ENCODE peak calls at places on chromosomes 12 and 14, in seven cellular contexts. One of them, this sample, is unnamed.

GRCh38 chr12:26271889-26272492 is 76.6 kb downstream of the SSPN start:
- DNase-seq in stimulated activated CD4-positive, alpha-beta T cell treated with anti-CD3 and anti-CD28 coated beads, Interleukin-2, amount 100 ng/mL, for 48 hours: no peak
- DNase-seq in neural crest cell: no peak
- DNase-seq in HepG2: no peak
- DNase-seq in H9: no peak
- DNase-seq in GOT3: no peak
- DNase-seq in non-pigmented ciliary epithelial cell: peak; percentile 95
- DNase-seq in this sample: peak; percentile 82

GRCh38 chr12:2231011-2231595 is 178.3 kb downstream of the CACNA1C start:
- DNase-seq in stimulated activated CD4-positive, alpha-beta T cell treated with anti-CD3 and anti-CD28 coated beads, Interleukin-2, amount 100 ng/mL, for 48 hours: no peak
- DNase-seq in neural crest cell: no peak
- DNase-seq in HepG2: no peak
- DNase-seq in H9: no peak
- DNase-seq in GOT3: no peak
- DNase-seq in non-pigmented ciliary epithelial cell: no peak
- DNase-seq in this sample: no peak

GRCh38 chr14:64337901-64338615 is 43.9 kb upstream of the ESR2 start:
- DNase-seq in stimulated activated CD4-positive, alpha-beta T cell treated with anti-CD3 and anti-CD28 coated beads, Interleukin-2, amount 100 ng/mL, for 48 hours: peak; percentile 63
- DNase-seq in neural crest cell: peak; percentile 48
- DNase-seq in HepG2: peak; percentile 47
- DNase-seq in H9: peak; percentile 68
- DNase-seq in GOT3: peak; percentile 1
- DNase-seq in non-pigmented ciliary epithelial cell: no peak
- DNase-seq in this sample: peak; percentile 88

GRCh38 chr12:2113501-2113912 is 60.7 kb downstream of the CACNA1C start:
- DNase-seq in stimulated activated CD4-positive, alpha-beta T cell treated with anti-CD3 and anti-CD28 coated beads, Interleukin-2, amount 100 ng/mL, for 48 hours: no peak
- DNase-seq in neural crest cell: no peak
- DNase-seq in HepG2: no peak
- DNase-seq in H9: no peak
- DNase-seq in GOT3: no peak
- DNase-seq in non-pigmented ciliary epithelial cell: no peak
- DNase-seq in this sample: no peak

GRCh38 chr12:92208613-92209121 is 63.0 kb upstream of the BTG1 start:
- DNase-seq in stimulated activated CD4-positive, alpha-beta T cell treated with anti-CD3 and anti-CD28 coated beads, Interleukin-2, amount 100 ng/mL, for 48 hours: no peak
- DNase-seq in neural crest cell: no peak
- DNase-seq in HepG2: no peak
- DNase-seq in H9: no peak
- DNase-seq in GOT3: no peak
- DNase-seq in non-pigmented ciliary epithelial cell: peak; percentile 55
- DNase-seq in this sample: peak; percentile 55

GRCh38 chr14:37994846-37995372 is 212.8 kb upstream of the SSTR1 start:
- DNase-seq in stimulated activated CD4-positive, alpha-beta T cell treated with anti-CD3 and anti-CD28 coated beads, Interleukin-2, amount 100 ng/mL, for 48 hours: no peak
- DNase-seq in neural crest cell: no peak
- DNase-seq in HepG2: no peak
- DNase-seq in H9: peak; percentile 37
- DNase-seq in GOT3: no peak
- DNase-seq in non-pigmented ciliary epithelial cell: no peak
- DNase-seq in this sample: no peak

GRCh38 chr14:93824518-93825234 is 36.4 kb upstream of the PRIMA1 start:
- DNase-seq in stimulated activated CD4-positive, alpha-beta T cell treated with anti-CD3 and anti-CD28 coated beads, Interleukin-2, amount 100 ng/mL, for 48 hours: no peak
- DNase-seq in neural crest cell: no peak
- DNase-seq in HepG2: peak; percentile 8
- DNase-seq in H9: no peak
- DNase-seq in GOT3: no peak
- DNase-seq in non-pigmented ciliary epithelial cell: no peak
- DNase-seq in this sample: peak; percentile 23

GRCh38 chr12:123398177-123398916 is 14.4 kb downstream of the KMT5A start:
- DNase-seq in stimulated activated CD4-positive, alpha-beta T cell treated with anti-CD3 and anti-CD28 coated beads, Interleukin-2, amount 100 ng/mL, for 48 hours: no peak
- DNase-seq in neural crest cell: no peak
- DNase-seq in HepG2: no peak
- DNase-seq in H9: no peak
- DNase-seq in GOT3: no peak
- DNase-seq in non-pigmented ciliary epithelial cell: peak; percentile 47
- DNase-seq in this sample: no peak

GRCh38 chr12:4153343-4153892 is 120.1 kb upstream of the CCND2 start:
- DNase-seq in stimulated activated CD4-positive, alpha-beta T cell treated with anti-CD3 and anti-CD28 coated beads, Interleukin-2, amount 100 ng/mL, for 48 hours: peak; percentile 56
- DNase-seq in neural crest cell: no peak
- DNase-seq in HepG2: no peak
- DNase-seq in H9: no peak
- DNase-seq in GOT3: no peak
- DNase-seq in non-pigmented ciliary epithelial cell: no peak
- DNase-seq in this sample: no peak

GRCh38 chr12:86261142-86261541 is 5.0 kb upstream of the MGAT4C start:
- DNase-seq in stimulated activated CD4-positive, alpha-beta T cell treated with anti-CD3 and anti-CD28 coated beads, Interleukin-2, amount 100 ng/mL, for 48 hours: no peak
- DNase-seq in neural crest cell: no peak
- DNase-seq in HepG2: no peak
- DNase-seq in H9: no peak
- DNase-seq in GOT3: no peak
- DNase-seq in non-pigmented ciliary epithelial cell: no peak
- DNase-seq in this sample: no peak

GRCh38 chr12:93740721-93741120 is 63.5 kb downstream of the CRADD start:
- DNase-seq in stimulated activated CD4-positive, alpha-beta T cell treated with anti-CD3 and anti-CD28 coated beads, Interleukin-2, amount 100 ng/mL, for 48 hours: no peak
- DNase-seq in neural crest cell: no peak
- DNase-seq in HepG2: no peak
- DNase-seq in H9: no peak
- DNase-seq in GOT3: no peak
- DNase-seq in non-pigmented ciliary epithelial cell: no peak
- DNase-seq in this sample: no peak

GRCh38 chr14:35712466-35712865 is 96.6 kb downstream of the RALGAPA1 start:
- DNase-seq in stimulated activated CD4-positive, alpha-beta T cell treated with anti-CD3 and anti-CD28 coated beads, Interleukin-2, amount 100 ng/mL, for 48 hours: no peak
- DNase-seq in neural crest cell: no peak
- DNase-seq in HepG2: no peak
- DNase-seq in H9: no peak
- DNase-seq in GOT3: no peak
- DNase-seq in non-pigmented ciliary epithelial cell: no peak
- DNase-seq in this sample: no peak

GRCh38 chr14:95953111-95953724 is 76.6 kb downstream of the TUNAR start:
- DNase-seq in stimulated activated CD4-positive, alpha-beta T cell treated with anti-CD3 and anti-CD28 coated beads, Interleukin-2, amount 100 ng/mL, for 48 hours: no peak
- DNase-seq in neural crest cell: peak; percentile 23
- DNase-seq in HepG2: no peak
- DNase-seq in H9: no peak
- DNase-seq in GOT3: no peak
- DNase-seq in non-pigmented ciliary epithelial cell: no peak
- DNase-seq in this sample: peak; percentile 53

GRCh38 chr14:104965561-104966231 is 12.5 kb downstream of the AHNAK2 start:
- DNase-seq in stimulated activated CD4-positive, alpha-beta T cell treated with anti-CD3 and anti-CD28 coated beads, Interleukin-2, amount 100 ng/mL, for 48 hours: no peak
- DNase-seq in neural crest cell: no peak
- DNase-seq in HepG2: no peak
- DNase-seq in H9: no peak
- DNase-seq in GOT3: no peak
- DNase-seq in non-pigmented ciliary epithelial cell: no peak
- DNase-seq in this sample: no peak

GRCh38 chr12:89179983-89180382 is 172.3 kb downstream of the DUSP6 start:
- DNase-seq in stimulated activated CD4-positive, alpha-beta T cell treated with anti-CD3 and anti-CD28 coated beads, Interleukin-2, amount 100 ng/mL, for 48 hours: no peak
- DNase-seq in neural crest cell: no peak
- DNase-seq in HepG2: no peak
- DNase-seq in H9: no peak
- DNase-seq in GOT3: no peak
- DNase-seq in non-pigmented ciliary epithelial cell: peak; percentile 67
- DNase-seq in this sample: peak; percentile 30

GRCh38 chr12:89733579-89734201 is 25.1 kb upstream of the ATP2B1 start:
- DNase-seq in stimulated activated CD4-positive, alpha-beta T cell treated with anti-CD3 and anti-CD28 coated beads, Interleukin-2, amount 100 ng/mL, for 48 hours: no peak
- DNase-seq in neural crest cell: no peak
- DNase-seq in HepG2: no peak
- DNase-seq in H9: no peak
- DNase-seq in GOT3: no peak
- DNase-seq in non-pigmented ciliary epithelial cell: peak; percentile 93
- DNase-seq in this sample: peak; percentile 14

GRCh38 chr12:114636723-114637480 is 47.1 kb downstream of the TBX3 start:
- DNase-seq in stimulated activated CD4-positive, alpha-beta T cell treated with anti-CD3 and anti-CD28 coated beads, Interleukin-2, amount 100 ng/mL, for 48 hours: no peak
- DNase-seq in neural crest cell: peak; percentile 22
- DNase-seq in HepG2: no peak
- DNase-seq in H9: peak; percentile 62
- DNase-seq in GOT3: no peak
- DNase-seq in non-pigmented ciliary epithelial cell: no peak
- DNase-seq in this sample: peak; percentile 22

GRCh38 chr12:126772171-126772864 is 1494.7 kb upstream of the TMEM132C start:
- DNase-seq in stimulated activated CD4-positive, alpha-beta T cell treated with anti-CD3 and anti-CD28 coated beads, Interleukin-2, amount 100 ng/mL, for 48 hours: peak; percentile 18
- DNase-seq in neural crest cell: no peak
- DNase-seq in HepG2: peak; percentile 6
- DNase-seq in H9: no peak
- DNase-seq in GOT3: peak; percentile 25
- DNase-seq in non-pigmented ciliary epithelial cell: peak; percentile 14
- DNase-seq in this sample: no peak

GRCh38 chr12:124592050-124592449 is 24.6 kb upstream of the NCOR2 start:
- DNase-seq in stimulated activated CD4-positive, alpha-beta T cell treated with anti-CD3 and anti-CD28 coated beads, Interleukin-2, amount 100 ng/mL, for 48 hours: no peak
- DNase-seq in neural crest cell: no peak
- DNase-seq in HepG2: no peak
- DNase-seq in H9: no peak
- DNase-seq in GOT3: no peak
- DNase-seq in non-pigmented ciliary epithelial cell: no peak
- DNase-seq in this sample: no peak

GRCh38 chr12:1737643-1738286 is 46.9 kb downstream of the ADIPOR2 start:
- DNase-seq in stimulated activated CD4-positive, alpha-beta T cell treated with anti-CD3 and anti-CD28 coated beads, Interleukin-2, amount 100 ng/mL, for 48 hours: no peak
- DNase-seq in neural crest cell: no peak
- DNase-seq in HepG2: no peak
- DNase-seq in H9: no peak
- DNase-seq in GOT3: no peak
- DNase-seq in non-pigmented ciliary epithelial cell: no peak
- DNase-seq in this sample: no peak